ENCODE peak calls at places on chromosomes 4 and X, in ten cellular contexts. A is GM12865; L is Panc1; Y is CD8-positive, alpha-beta T cell; F is GM23338; I is neural progenitor cell; Q is BE2C; P is heart left ventricle; K is cardiac fibroblast; C is choroid plexus epithelial cell. V is an unnamed sample.

GRCh38 chr4:141402696-141403095 is 182.0 kb downstream of the ZNF330 start:
- DNase-seq in P (no peak), A (no peak), I (no peak), F (no peak), Y (no peak), C (no peak), L (no peak), Q (no peak), K (no peak), V (no peak)

GRCh38 chr4:28723371-28723770 is 1862.7 kb downstream of the STIM2 start:
- DNase-seq in Q (no peak), C (no peak), Y (no peak), K (no peak), F (no peak), P (no peak), L (no peak), A (no peak), I (no peak), V (no peak)

GRCh38 chr4:5812506-5813229 is 80.2 kb downstream of the CRMP1 start:
- DNase-seq in P (no peak), I (peak), A (peak), F (peak), K (peak), Y (no peak), L (no peak), C (peak), Q (peak), V (peak)

GRCh38 chr4:6887591-6888371 is 21.8 kb upstream of the TBC1D14 start:
- DNase-seq in Q (no peak), L (no peak), C (peak), Y (no peak), A (no peak), I (no peak), P (peak), K (no peak), F (no peak), V (peak)

GRCh38 chr4:99832313-99832712 is 15.7 kb downstream of the DAPP1 start:
- DNase-seq in K (no peak), F (peak), L (no peak), C (no peak), P (no peak), I (no peak), A (no peak), Y (no peak), Q (no peak), V (no peak)

GRCh38 chrX:18983711-18984380 is at the start of gene PHKA2:
- DNase-seq in C (no peak), P (peak), F (peak), I (no peak), A (no peak), Y (no peak), K (peak), L (no peak), Q (no peak), V (no peak)

GRCh38 chr4:131309628-131310027 is 1839.5 kb upstream of the PCDH10 start:
- DNase-seq in I (no peak), P (no peak), A (peak), C (no peak), L (no peak), Y (no peak), F (no peak), K (no peak), Q (no peak), V (no peak)

GRCh38 chr4:120290553-120290952 is 223.9 kb upstream of the MAD2L1 start:
- DNase-seq in Q (no peak), Y (no peak), P (no peak), I (no peak), K (no peak), F (no peak), A (no peak), C (no peak), L (no peak), V (no peak)

GRCh38 chrX:37553476-37553875 is 18.0 kb upstream of the LANCL3 start:
- DNase-seq in I (no peak), Y (no peak), F (no peak), A (no peak), P (no peak), K (no peak), C (no peak), Q (no peak), L (no peak), V (no peak)

GRCh38 chrX:119042040-119042439 is 30.8 kb upstream of the CT47C1 start:
- DNase-seq in L (no peak), F (no peak), I (no peak), A (no peak), K (no peak), P (no peak), C (no peak), Y (no peak), Q (no peak), V (no peak)

GRCh38 chr4:48602763-48603162 is 112.7 kb downstream of the ZAR1 start:
- DNase-seq in Q (no peak), F (no peak), L (no peak), Y (no peak), A (no peak), I (no peak), P (no peak), C (peak), K (no peak), V (no peak)

GRCh38 chrX:48934581-48935331 is 15.9 kb upstream of the PIM2 start:
- DNase-seq in P (no peak), Y (no peak), Q (no peak), A (no peak), K (no peak), C (no peak), F (no peak), I (no peak), L (no peak), V (no peak)

GRCh38 chr4:64079316-64079715 is 329.9 kb downstream of the TECRL start:
- DNase-seq in F (no peak), I (no peak), A (no peak), Q (no peak), P (no peak), C (no peak), Y (no peak), K (no peak), L (no peak), V (no peak)

GRCh38 chr4:169976951-169977350 is 49.2 kb downstream of the MFAP3L start:
- DNase-seq in Q (no peak), C (no peak), A (no peak), P (no peak), F (peak), Y (no peak), K (no peak), I (peak), L (no peak), V (no peak)

GRCh38 chrX:155235891-155236290 is 19.6 kb downstream of the VBP1 start:
- DNase-seq in I (no peak), Q (no peak), F (no peak), A (no peak), P (no peak), L (peak), C (peak), Y (no peak), K (no peak), V (peak)

GRCh38 chr4:1253831-1254230 is 4.9 kb upstream of the CTBP1 start:
- DNase-seq in K (no peak), L (no peak), I (no peak), Q (no peak), Y (no peak), A (no peak), P (no peak), C (no peak), F (no peak), V (no peak)

GRCh38 chr4:72991889-72992288 is 77.6 kb downstream of the COX18 start:
- DNase-seq in P (no peak), A (no peak), I (no peak), C (no peak), Q (no peak), Y (no peak), K (no peak), L (no peak), F (no peak), V (no peak)

GRCh38 chr4:150662686-150663085 is 80.7 kb downstream of the MAB21L2 start:
- DNase-seq in L (no peak), K (no peak), C (no peak), Q (no peak), I (no peak), Y (no peak), F (no peak), P (no peak), A (no peak), V (no peak)

GRCh38 chr4:137421796-137422195 is 110.5 kb downstream of the PCDH18 start:
- DNase-seq in I (no peak), P (no peak), A (no peak), C (peak), F (no peak), L (no peak), Q (no peak), K (no peak), Y (no peak), V (peak)

GRCh38 chr4:6270691-6271121 is 1.1 kb downstream of the WFS1 start:
- DNase-seq in P (peak), I (no peak), Q (no peak), C (peak), Y (no peak), K (peak), F (no peak), L (no peak), A (no peak), V (peak)

GRCh38 chr4:73430188-73430587 is 5.8 kb upstream of the AFP start:
- DNase-seq in L (no peak), F (no peak), C (no peak), Y (no peak), K (no peak), A (no peak), I (no peak), Q (no peak), P (no peak), V (no peak)

GRCh38 chr4:139672215-139672614 is 6.6 kb downstream of the MGST2 start:
- DNase-seq in I (no peak), A (no peak), Y (no peak), C (no peak), P (no peak), K (no peak), F (no peak), L (no peak), Q (no peak), V (no peak)

GRCh38 chr4:76984788-76985211 is 35.2 kb downstream of the SEPTIN11 start:
- DNase-seq in Q (no peak), P (peak), I (peak), A (no peak), Y (no peak), F (no peak), K (peak), L (peak), C (peak), V (peak)

GRCh38 chr4:3452376-3452775 is 10.6 kb downstream of the HGFAC start:
- DNase-seq in L (no peak), Y (no peak), A (no peak), K (no peak), I (peak), C (peak), F (peak), Q (no peak), P (no peak), V (peak)
- H3K4me3 ChIP-seq in L (no peak), Y (no peak), A (no peak), K (no peak), I (no peak), C (no peak), F (no peak), Q (no peak), P (no peak), V (no peak)

DNA sequence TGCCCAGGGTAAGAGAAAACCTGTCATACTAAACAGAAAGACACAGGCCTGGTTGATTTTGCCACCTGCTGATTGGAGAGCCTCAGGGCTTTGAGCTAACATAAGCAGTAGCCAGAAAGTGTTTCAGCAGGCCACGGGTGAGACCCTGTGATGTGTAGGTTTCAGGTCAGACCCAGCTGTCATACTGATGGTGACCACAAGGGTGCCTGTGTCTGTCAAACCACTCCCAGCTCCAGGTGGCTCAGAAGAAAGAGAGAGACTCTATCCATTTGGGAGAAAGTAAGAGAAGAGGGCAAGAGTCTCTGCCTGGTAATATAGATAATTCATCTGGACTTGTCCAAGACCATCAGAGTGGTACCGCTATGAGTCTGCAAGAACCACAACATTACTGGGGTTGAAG is 72.8 kb upstream of the NLRP2B start:
- DNase-seq in Q (no peak), A (no peak), Y (no peak), P (no peak), C (no peak), L (no peak), K (no peak), I (no peak), F (peak), V (no peak)
- TF ChIP-seq CTCF in Q (no peak), A (no peak), Y (no peak), P (no peak), C (no peak), L (no peak), K (no peak), I (peak), F (peak), V (no peak)

GRCh38 chrX:137565921-137566745 is at the start of gene ZIC3:
- DNase-seq in L (no peak), C (peak), I (peak), Y (no peak), K (peak), F (peak), A (no peak), P (peak), Q (no peak), V (no peak)

GRCh38 chrX:137565318-137565904 is 516 bp upstream of the ZIC3 start:
- DNase-seq in Q (no peak), K (no peak), P (no peak), L (no peak), I (peak), Y (no peak), C (no peak), A (no peak), F (peak), V (no peak)

GRCh38 chrX:137563681-137564651 is 2.0 kb upstream of the ZIC3 start:
- DNase-seq in F (peak), P (no peak), A (no peak), C (peak), L (no peak), I (peak), Q (no peak), K (no peak), Y (no peak), V (no peak)

GRCh38 chrX:137566746-137567473 is 983 bp downstream of the ZIC3 start:
- DNase-seq in P (no peak), Q (no peak), C (peak), Y (no peak), A (no peak), K (no peak), I (peak), F (no peak), L (no peak), V (no peak)

DNA sequence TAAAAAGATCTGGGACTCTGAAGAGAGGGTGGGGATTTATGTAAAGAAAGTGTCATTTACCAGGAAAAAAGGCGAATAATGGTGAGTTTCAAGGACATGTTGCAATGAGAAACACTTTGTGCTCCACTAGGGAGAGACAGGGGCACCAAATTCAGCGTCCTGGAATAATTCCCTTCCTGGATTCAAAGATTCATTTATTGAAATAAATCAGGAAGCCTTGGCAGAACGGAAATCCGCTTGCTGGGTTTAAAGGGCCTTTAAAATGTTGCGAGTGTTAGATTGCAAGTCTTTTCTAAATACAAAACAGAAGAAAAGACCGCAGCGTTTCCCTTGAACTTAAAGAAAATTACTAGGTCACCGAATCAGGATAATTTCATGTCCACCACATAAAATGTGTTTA is 3.8 kb upstream of the ZIC3 start:
- DNase-seq in C (no peak), Y (no peak), K (no peak), A (no peak), I (no peak), Q (no peak), P (no peak), L (no peak), F (no peak), V (no peak)
- H3K4me3 ChIP-seq in C (peak), Y (no peak), K (no peak), A (no peak), I (peak), Q (no peak), P (no peak), L (no peak), F (peak), V (no peak)

GRCh38 chr4:184475096-184475461 is 729 bp upstream of the IRF2 start:
- DNase-seq in Y (peak), F (peak), L (no peak), I (no peak), P (peak), C (peak), K (peak), Q (peak), A (peak), V (peak)

GRCh38 chr4:184473515-184474260 is 662 bp downstream of the IRF2 start:
- DNase-seq in A (peak), L (no peak), I (peak), F (peak), C (peak), Y (peak), Q (peak), P (peak), K (peak), V (peak)

GRCh38 chr4:184473265-184473514 is 1.2 kb downstream of the IRF2 start:
- DNase-seq in C (no peak), L (no peak), I (no peak), F (no peak), P (no peak), Y (no peak), Q (no peak), K (no peak), A (peak), V (no peak)

GRCh38 chr4:184472540-184473264 is 1.6 kb downstream of the IRF2 start:
- DNase-seq in F (peak), L (no peak), A (peak), I (peak), C (peak), K (peak), Q (peak), Y (peak), P (peak), V (peak)

GRCh38 chr4:184474261-184475095 is at the start of gene IRF2:
- DNase-seq in A (peak), Q (peak), I (peak), F (peak), P (peak), L (peak), Y (peak), C (peak), K (peak), V (peak)
- TF ChIP-seq CTCF in A (no peak), Q (no peak), I (no peak), F (no peak), P (no peak), L (no peak), Y (no peak), C (no peak), K (no peak), V (no peak)

V was measured in fibroblast of villous mesenchyme.